ENCODE peak calls at places on chromosomes 5 and 9, in five cellular contexts. F is IMR-90; B is fibroblast of lung; Q is CD8-positive, alpha-beta T cell; P is neural progenitor cell. Y is an unnamed sample.

GRCh38 chr9:137502008-137502913 is 43.1 kb upstream of the NSMF start:
- DNase-seq in F (no peak), B (no peak), Q (no peak), P (peak; percentile 49), Y (no peak)

GRCh38 chr5:154603978-154604679 is 126.1 kb upstream of the HAND1 start:
- DNase-seq in F (peak; percentile 16), B (peak; percentile 38), Q (no peak), P (peak; percentile 40), Y (peak; percentile 76)

GRCh38 chr9:132989414-132989996 is 11.0 kb downstream of the GFI1B start:
- DNase-seq in F (no peak), B (no peak), Q (no peak), P (no peak), Y (no peak)

GRCh38 chr5:43000198-43000840 is 39.8 kb downstream of the ANXA2R start:
- DNase-seq in F (peak; percentile 59), B (peak; percentile 42), Q (no peak), P (peak; percentile 73), Y (no peak)

GRCh38 chr5:172616730-172617129 is 24.3 kb upstream of the NEURL1B start:
- DNase-seq in F (peak; percentile 49), B (peak; percentile 24), Q (no peak), P (no peak), Y (no peak)

GRCh38 chr5:132180134-132180745 is 47.4 kb downstream of the P4HA2 start:
- DNase-seq in F (peak; percentile 74), B (peak; percentile 81), Q (no peak), P (peak; percentile 60), Y (peak; percentile 48)

GRCh38 chr5:85017271-85017670 is 632.6 kb upstream of the EDIL3 start:
- DNase-seq in F (peak; percentile 5), B (peak; percentile 4), Q (no peak), P (no peak), Y (no peak)

GRCh38 chr5:115460476-115460875 is 84.1 kb downstream of the FEM1C start:
- DNase-seq in F (peak; percentile 92), B (peak; percentile 78), Q (no peak), P (no peak), Y (no peak)

GRCh38 chr5:136656811-136657210 is 291.5 kb upstream of the TRPC7 start:
- DNase-seq in F (peak; percentile 29), B (no peak), Q (no peak), P (no peak), Y (no peak)

GRCh38 chr5:71457106-71457505 is 1.7 kb downstream of the BDP1 start:
- DNase-seq in F (no peak), B (no peak), Q (no peak), P (no peak), Y (no peak)

GRCh38 chr5:93145767-93146166 is 435.3 kb downstream of the NR2F1-AS1 start:
- DNase-seq in F (peak; percentile 36), B (no peak), Q (no peak), P (no peak), Y (no peak)

GRCh38 chr9:70519912-70520724 is 105.7 kb upstream of the KLF9 start:
- DNase-seq in F (no peak), B (no peak), Q (no peak), P (no peak), Y (peak; percentile 65)

GRCh38 chr9:7045361-7045760 is 287.6 kb downstream of the KDM4C start:
- DNase-seq in F (peak; percentile 34), B (no peak), Q (no peak), P (no peak), Y (no peak)
- H3K27ac ChIP-seq in F (no peak overlapping the region), B (no peak overlapping the region), Q (no peak overlapping the region), P (no peak overlapping the region), Y (no peak overlapping the region)

GRCh38 chr5:100643473-100643872 is 108.3 kb downstream of the FAM174A start:
- DNase-seq in F (no peak), B (no peak), Q (no peak), P (peak; percentile 60), Y (no peak)

GRCh38 chr5:100644206-100644605 is 109.0 kb downstream of the FAM174A start:
- DNase-seq in F (no peak), B (no peak), Q (no peak), P (no peak), Y (no peak)

GRCh38 chr5:100646011-100646410 is 110.8 kb downstream of the FAM174A start:
- DNase-seq in F (no peak), B (no peak), Q (no peak), P (no peak), Y (no peak)

GRCh38 chr5:100644776-100645175 is 109.6 kb downstream of the FAM174A start:
- DNase-seq in F (no peak), B (no peak), Q (no peak), P (no peak), Y (no peak)

DNA sequence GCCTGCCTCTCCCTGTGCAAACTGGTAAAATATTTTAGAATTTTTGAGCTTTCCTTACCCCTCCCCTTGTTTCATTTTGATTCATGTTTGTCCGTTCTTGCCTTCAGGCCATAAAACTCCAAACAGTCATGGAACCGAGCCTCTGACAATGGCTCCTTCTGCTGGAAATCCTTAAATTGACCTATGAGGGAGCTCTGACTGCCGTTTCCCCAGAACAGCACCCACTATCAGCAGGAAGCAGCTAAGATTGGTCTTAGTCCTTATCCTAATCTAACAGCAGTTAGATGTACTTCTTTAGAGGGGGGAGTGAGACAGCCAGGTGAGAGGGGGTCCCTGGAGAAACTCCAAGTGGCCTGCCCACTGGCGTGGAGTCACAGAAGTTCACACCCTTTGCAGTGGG is 106.7 kb downstream of the FAM174A start:
- DNase-seq in F (no peak), B (no peak), Q (no peak), P (no peak), Y (no peak)
- H3K36me3 ChIP-seq in F (no peaks in the 10 kb centered on the region), B (no peaks in the 10 kb centered on the region), Q (no peaks in the 10 kb centered on the region), P (no peaks in the 10 kb centered on the region), Y (no peaks in the 10 kb centered on the region)

GRCh38 chr5:149809919-149810691 is 80.0 kb downstream of the PPARGC1B start:
- DNase-seq in F (no peak), B (no peak), Q (no peak), P (no peak), Y (no peak)

GRCh38 chr5:149807614-149808013 is 77.5 kb downstream of the PPARGC1B start:
- DNase-seq in F (no peak), B (no peak), Q (no peak), P (no peak), Y (no peak)

GRCh38 chr5:149808264-149808982 is 78.3 kb downstream of the PPARGC1B start:
- DNase-seq in F (no peak), B (no peak), Q (no peak), P (no peak), Y (peak; percentile 90)

GRCh38 chr5:149811453-149811852 is 81.3 kb downstream of the PPARGC1B start:
- DNase-seq in F (no peak), B (no peak), Q (no peak), P (no peak), Y (no peak)

GRCh38 chr5:149810856-149811255 is 80.7 kb downstream of the PPARGC1B start:
- DNase-seq in F (no peak), B (no peak), Q (no peak), P (no peak), Y (no peak)
- H3K4me3 ChIP-seq in F (no peak overlapping the region), B (no peak overlapping the region), Q (no peak overlapping the region), P (no peak overlapping the region), Y (no peak overlapping the region)

GRCh38 chr5:120613729-120614128 is 149.6 kb downstream of the PRR16 start:
- DNase-seq in F (no peak), B (no peak), Q (no peak), P (no peak), Y (no peak)
- H3K27ac ChIP-seq in F (peak overlapping the region; percentile 37), B (no peak overlapping the region), Q (no peak overlapping the region), P (no peak overlapping the region), Y (no peak overlapping the region)

DNA sequence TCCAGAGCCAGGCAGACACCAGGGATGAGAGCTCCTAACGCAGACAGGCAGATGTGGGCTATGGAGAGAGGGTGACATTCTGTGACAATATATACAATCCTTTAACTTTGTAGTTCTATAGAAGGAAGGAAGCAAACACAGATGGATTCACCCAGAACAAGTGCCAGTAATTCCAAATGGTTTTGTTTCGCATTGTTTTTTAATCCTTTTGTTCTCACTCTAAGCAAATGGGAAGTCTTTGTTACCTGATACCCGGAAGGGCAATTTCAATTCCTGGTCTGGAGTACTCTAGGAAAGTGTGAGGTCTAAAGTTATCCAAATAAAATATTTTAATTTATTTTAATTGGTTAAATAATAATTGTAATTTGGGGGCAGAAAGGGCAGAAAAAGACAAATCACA is 2.5 kb downstream of the FRMD3 start:
- DNase-seq in F (no peak), B (no peak), Q (no peak), P (peak; percentile 68), Y (peak; percentile 32)
- H3K36me3 ChIP-seq in F (no peaks in the 10 kb centered on the region), B (no peaks in the 10 kb centered on the region), Q (no peaks in the 10 kb centered on the region), P (no peaks in the 10 kb centered on the region), Y (no peaks in the 10 kb centered on the region)

GRCh38 chr5:1387059-1387755 is 42.3 kb upstream of the CLPTM1L start:
- DNase-seq in F (no peak), B (no peak), Q (no peak), P (no peak), Y (no peak)
- H3K4me3 ChIP-seq in F (no peak overlapping the region), B (no peak overlapping the region), Q (peak overlapping the region; percentile 66), P (no peak overlapping the region), Y (no peak overlapping the region)

GRCh38 chr5:111530298-111530740 is 18.0 kb upstream of the STARD4 start:
- DNase-seq in F (peak; percentile 41), B (no peak), Q (peak; percentile 65), P (no peak), Y (peak; percentile 64)
- H3K27ac ChIP-seq in F (no peak overlapping the region), B (no peak overlapping the region), Q (peak overlapping the region; percentile 26), P (no peak overlapping the region), Y (peak overlapping the region; percentile 31)

GRCh38 chr9:123070210-123070609 is 36.7 kb downstream of the GPR21 start:
- DNase-seq in F (no peak), B (no peak), Q (no peak), P (no peak), Y (no peak)

GRCh38 chr9:123074627-123075026 is 41.2 kb downstream of the GPR21 start:
- DNase-seq in F (no peak), B (no peak), Q (no peak), P (no peak), Y (peak; percentile 86)

GRCh38 chr9:123073991-123074422 is 40.5 kb downstream of the GPR21 start:
- DNase-seq in F (peak; percentile 57), B (peak; percentile 57), Q (no peak), P (no peak), Y (peak; percentile 96)

GRCh38 chr9:123073441-123073840 is 40.0 kb downstream of the GPR21 start:
- DNase-seq in F (no peak), B (no peak), Q (no peak), P (no peak), Y (no peak)

GRCh38 chr9:123072407-123072995 is 39.0 kb downstream of the GPR21 start:
- DNase-seq in F (no peak), B (no peak), Q (no peak), P (no peak), Y (no peak)
- H3K36me3 ChIP-seq in F (peaks cover 14% of the 10 kb centered on the region), B (peaks cover 3% of the 10 kb centered on the region), Q (peaks cover 18% of the 10 kb centered on the region), P (peaks cover 20% of the 10 kb centered on the region), Y (peaks cover 20% of the 10 kb centered on the region)

GRCh38 chr9:69029535-69029934 is 6.0 kb upstream of the FXN start:
- DNase-seq in F (no peak), B (no peak), Q (no peak), P (no peak), Y (no peak)
- H3K4me3 ChIP-seq in F (no peak overlapping the region), B (no peak overlapping the region), Q (no peak overlapping the region), P (no peak overlapping the region), Y (no peak overlapping the region)

GRCh38 chr9:77375956-77376532 is 198.7 kb downstream of the VPS13A start:
- DNase-seq in F (peak; percentile 47), B (no peak), Q (no peak), P (peak; percentile 86), Y (peak; percentile 10)
- H3K27ac ChIP-seq in F (no peak overlapping the region), B (no peak overlapping the region), Q (no peak overlapping the region), P (peak overlapping the region; percentile 76), Y (no peak overlapping the region)